ENCODE peak calls at places on chromosomes 1 and 21, in eight cellular contexts. One of them, this sample, is unnamed.

GRCh38 chr1:97740891-97741290 is 179.9 kb downstream of the DPYD start:
- DNase-seq in ovary: no peak
- DNase-seq in PC-9: no peak
- DNase-seq in heart left ventricle: no peak
- DNase-seq in WTC11: no peak
- DNase-seq in left lung: no peak
- DNase-seq in CD8-positive, alpha-beta T cell: no peak
- DNase-seq in foreskin fibroblast: no peak
- DNase-seq in this sample: no peak

GRCh38 chr1:243748706-243749283 is 101.2 kb downstream of the AKT3 start:
- DNase-seq in ovary: no peak
- DNase-seq in CD8-positive, alpha-beta T cell: no peak
- DNase-seq in WTC11: no peak
- DNase-seq in PC-9: peak; percentile 67
- DNase-seq in foreskin fibroblast: peak; percentile 86
- DNase-seq in heart left ventricle: no peak
- DNase-seq in left lung: no peak
- DNase-seq in this sample: no peak

GRCh38 chr1:200231787-200232222 is 178.0 kb downstream of the ZNF281 start:
- DNase-seq in PC-9: no peak
- DNase-seq in ovary: no peak
- DNase-seq in heart left ventricle: no peak
- DNase-seq in WTC11: no peak
- DNase-seq in left lung: no peak
- DNase-seq in CD8-positive, alpha-beta T cell: no peak
- DNase-seq in foreskin fibroblast: peak; percentile 48
- DNase-seq in this sample: no peak

GRCh38 chr1:38528600-38528999 is 331.0 kb downstream of the RRAGC start:
- DNase-seq in ovary: no peak
- DNase-seq in heart left ventricle: no peak
- DNase-seq in foreskin fibroblast: no peak
- DNase-seq in CD8-positive, alpha-beta T cell: no peak
- DNase-seq in PC-9: no peak
- DNase-seq in WTC11: no peak
- DNase-seq in left lung: no peak
- DNase-seq in this sample: no peak

GRCh38 chr21:36388835-36389234 is 3.6 kb downstream of the CHAF1B start:
- DNase-seq in foreskin fibroblast: peak; percentile 35
- DNase-seq in WTC11: peak; percentile 51
- DNase-seq in left lung: no peak
- DNase-seq in CD8-positive, alpha-beta T cell: no peak
- DNase-seq in PC-9: no peak
- DNase-seq in ovary: no peak
- DNase-seq in heart left ventricle: no peak
- DNase-seq in this sample: no peak

GRCh38 chr1:194366705-194367104 is 1180.3 kb upstream of the B3GALT2 start:
- DNase-seq in PC-9: no peak
- DNase-seq in foreskin fibroblast: peak; percentile 38
- DNase-seq in left lung: no peak
- DNase-seq in CD8-positive, alpha-beta T cell: no peak
- DNase-seq in ovary: no peak
- DNase-seq in heart left ventricle: no peak
- DNase-seq in WTC11: no peak
- DNase-seq in this sample: no peak

GRCh38 chr1:236534164-236534651 is 10.4 kb downstream of the LGALS8 start:
- DNase-seq in left lung: no peak
- DNase-seq in ovary: no peak
- DNase-seq in CD8-positive, alpha-beta T cell: no peak
- DNase-seq in heart left ventricle: no peak
- DNase-seq in PC-9: peak; percentile 74
- DNase-seq in WTC11: no peak
- DNase-seq in foreskin fibroblast: peak; percentile 77
- DNase-seq in this sample: no peak

GRCh38 chr1:2003564-2004131 is at the start of gene CFAP74:
- DNase-seq in ovary: no peak
- DNase-seq in foreskin fibroblast: peak; percentile 56
- DNase-seq in WTC11: peak; percentile 89
- DNase-seq in left lung: peak; percentile 80
- DNase-seq in PC-9: no peak
- DNase-seq in CD8-positive, alpha-beta T cell: no peak
- DNase-seq in heart left ventricle: no peak
- DNase-seq in this sample: peak; percentile 70

GRCh38 chr1:181102841-181103240 is 14.3 kb downstream of the IER5 start:
- DNase-seq in PC-9: no peak
- DNase-seq in WTC11: no peak
- DNase-seq in left lung: no peak
- DNase-seq in CD8-positive, alpha-beta T cell: no peak
- DNase-seq in foreskin fibroblast: no peak
- DNase-seq in ovary: no peak
- DNase-seq in heart left ventricle: no peak
- DNase-seq in this sample: no peak

GRCh38 chr1:24996983-24997893 is 67.2 kb upstream of the RUNX3 start:
- DNase-seq in heart left ventricle: no peak
- DNase-seq in PC-9: no peak
- DNase-seq in left lung: no peak
- DNase-seq in ovary: no peak
- DNase-seq in CD8-positive, alpha-beta T cell: peak; percentile 85
- DNase-seq in foreskin fibroblast: no peak
- DNase-seq in WTC11: no peak
- DNase-seq in this sample: no peak

GRCh38 chr1:225962440-225962975 is 21.5 kb upstream of the LEFTY2 start:
- DNase-seq in left lung: peak; percentile 86
- DNase-seq in ovary: no peak
- DNase-seq in heart left ventricle: peak; percentile 44
- DNase-seq in CD8-positive, alpha-beta T cell: peak; percentile 78
- DNase-seq in PC-9: no peak
- DNase-seq in WTC11: peak; percentile 91
- DNase-seq in foreskin fibroblast: peak; percentile 41
- DNase-seq in this sample: peak; percentile 56

GRCh38 chr1:8197493-8198282 is 120.2 kb upstream of the SLC45A1 start:
- DNase-seq in WTC11: no peak
- DNase-seq in left lung: peak; percentile 89
- DNase-seq in CD8-positive, alpha-beta T cell: no peak
- DNase-seq in PC-9: peak; percentile 85
- DNase-seq in heart left ventricle: no peak
- DNase-seq in foreskin fibroblast: peak; percentile 93
- DNase-seq in ovary: peak; percentile 76
- DNase-seq in this sample: no peak

GRCh38 chr1:94250341-94250740 is 13.0 kb upstream of the ARHGAP29 start:
- DNase-seq in WTC11: no peak
- DNase-seq in PC-9: peak; percentile 100
- DNase-seq in left lung: no peak
- DNase-seq in ovary: no peak
- DNase-seq in CD8-positive, alpha-beta T cell: no peak
- DNase-seq in heart left ventricle: no peak
- DNase-seq in foreskin fibroblast: no peak
- DNase-seq in this sample: peak; percentile 27

GRCh38 chr1:221462345-221462744 is 279.5 kb downstream of the DUSP10 start:
- DNase-seq in PC-9: no peak
- DNase-seq in CD8-positive, alpha-beta T cell: no peak
- DNase-seq in left lung: no peak
- DNase-seq in heart left ventricle: no peak
- DNase-seq in foreskin fibroblast: peak; percentile 45
- DNase-seq in WTC11: no peak
- DNase-seq in ovary: no peak
- DNase-seq in this sample: no peak

GRCh38 chr1:46451948-46452930 is 37.4 kb upstream of the DMBX1 start:
- DNase-seq in WTC11: no peak
- DNase-seq in CD8-positive, alpha-beta T cell: no peak
- DNase-seq in left lung: no peak
- DNase-seq in heart left ventricle: no peak
- DNase-seq in PC-9: no peak
- DNase-seq in foreskin fibroblast: no peak
- DNase-seq in ovary: no peak
- DNase-seq in this sample: no peak

GRCh38 chr1:147336290-147336689 is 93.8 kb downstream of the CHD1L start:
- DNase-seq in ovary: no peak
- DNase-seq in heart left ventricle: no peak
- DNase-seq in WTC11: no peak
- DNase-seq in left lung: no peak
- DNase-seq in CD8-positive, alpha-beta T cell: no peak
- DNase-seq in foreskin fibroblast: no peak
- DNase-seq in PC-9: no peak
- DNase-seq in this sample: no peak

GRCh38 chr21:30044447-30045064 is 104.8 kb upstream of the GRIK1 start:
- DNase-seq in PC-9: no peak
- DNase-seq in WTC11: no peak
- DNase-seq in foreskin fibroblast: peak; percentile 48
- DNase-seq in CD8-positive, alpha-beta T cell: no peak
- DNase-seq in left lung: no peak
- DNase-seq in heart left ventricle: no peak
- DNase-seq in ovary: no peak
- DNase-seq in this sample: peak; percentile 10

GRCh38 chr1:85344256-85344694 is 67.8 kb upstream of the BCL10 start:
- DNase-seq in PC-9: peak; percentile 47
- DNase-seq in WTC11: peak; percentile 71
- DNase-seq in CD8-positive, alpha-beta T cell: no peak
- DNase-seq in left lung: peak; percentile 73
- DNase-seq in ovary: no peak
- DNase-seq in heart left ventricle: no peak
- DNase-seq in foreskin fibroblast: peak; percentile 65
- DNase-seq in this sample: no peak

GRCh38 chr1:39391741-39392679 is 99.4 kb upstream of the BMP8A start:
- DNase-seq in PC-9: peak; percentile 72
- DNase-seq in heart left ventricle: peak; percentile 45
- DNase-seq in CD8-positive, alpha-beta T cell: no peak
- DNase-seq in left lung: no peak
- DNase-seq in foreskin fibroblast: peak; percentile 94
- DNase-seq in WTC11: no peak
- DNase-seq in ovary: no peak
- DNase-seq in this sample: no peak

GRCh38 chr21:41142051-41142795 is 25.7 kb upstream of the BACE2 start:
- DNase-seq in ovary: no peak
- DNase-seq in heart left ventricle: peak; percentile 28
- DNase-seq in foreskin fibroblast: no peak
- DNase-seq in CD8-positive, alpha-beta T cell: no peak
- DNase-seq in left lung: no peak
- DNase-seq in WTC11: no peak
- DNase-seq in PC-9: no peak
- DNase-seq in this sample: no peak

GRCh38 chr1:200856716-200857352 is 15.9 kb upstream of the GPR25 start:
- DNase-seq in CD8-positive, alpha-beta T cell: no peak
- DNase-seq in ovary: no peak
- DNase-seq in PC-9: no peak
- DNase-seq in left lung: no peak
- DNase-seq in foreskin fibroblast: peak; percentile 51
- DNase-seq in WTC11: no peak
- DNase-seq in heart left ventricle: no peak
- DNase-seq in this sample: no peak

DNA sequence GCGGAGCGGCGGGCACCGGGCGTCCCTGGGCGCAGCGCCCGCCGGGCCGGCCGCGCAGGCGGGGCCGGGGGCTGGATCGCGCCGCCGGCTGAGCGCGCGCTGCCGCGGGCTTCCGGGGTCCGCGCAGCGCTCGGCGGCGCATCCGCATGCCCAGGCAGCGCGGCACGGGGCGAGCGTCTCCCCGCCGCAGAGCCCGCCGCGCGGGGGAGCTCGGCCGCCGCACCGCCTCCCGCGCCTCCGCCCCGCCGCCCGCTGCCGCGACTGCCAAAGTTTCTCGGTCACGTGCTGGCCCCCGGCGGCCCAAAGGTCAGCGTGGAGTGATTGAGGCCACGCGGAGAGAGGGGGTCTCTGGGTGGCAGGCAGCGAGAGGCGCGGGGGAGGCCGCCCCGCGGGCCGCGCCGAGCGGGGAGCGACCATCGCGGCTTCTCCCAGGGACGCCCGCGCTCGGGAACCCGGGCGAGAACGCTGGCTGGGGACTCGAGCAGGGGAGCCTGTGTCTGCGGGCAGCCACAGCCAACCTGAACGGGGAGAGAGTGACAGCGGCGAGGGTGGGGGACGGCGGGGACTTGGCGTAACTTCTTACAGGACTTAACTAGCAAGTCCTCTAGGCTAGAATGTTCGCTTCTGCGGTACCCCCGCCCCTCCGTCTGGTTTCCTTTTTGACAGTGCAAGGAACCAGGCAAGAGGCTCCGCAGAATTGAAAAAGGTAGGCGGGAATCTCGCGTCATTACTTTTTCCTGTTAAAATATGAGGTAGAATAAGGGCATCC is at the start of gene ILDR2:
- DNase-seq in foreskin fibroblast: peak; percentile 52
- DNase-seq in PC-9: no peak
- DNase-seq in left lung: peak; percentile 86
- DNase-seq in ovary: peak; percentile 46
- DNase-seq in CD8-positive, alpha-beta T cell: peak; percentile 68
- DNase-seq in heart left ventricle: peak; percentile 51
- DNase-seq in WTC11: peak; percentile 68
- DNase-seq in this sample: peak; percentile 40
- TF ChIP-seq CTCF in foreskin fibroblast: no peak
- TF ChIP-seq CTCF in PC-9: no peak
- TF ChIP-seq CTCF in left lung: no peak
- TF ChIP-seq CTCF in ovary: no peak
- TF ChIP-seq CTCF in CD8-positive, alpha-beta T cell: no peak
- TF ChIP-seq CTCF in heart left ventricle: peak; percentile 34
- TF ChIP-seq CTCF in WTC11: no peak
- TF ChIP-seq CTCF in this sample: peak; percentile 29

GRCh38 chr1:12276225-12276624 is 46.4 kb downstream of the VPS13D start:
- DNase-seq in PC-9: no peak
- DNase-seq in left lung: no peak
- DNase-seq in WTC11: peak; percentile 62
- DNase-seq in ovary: no peak
- DNase-seq in CD8-positive, alpha-beta T cell: no peak
- DNase-seq in heart left ventricle: no peak
- DNase-seq in foreskin fibroblast: peak; percentile 63
- DNase-seq in this sample: no peak
- TF ChIP-seq CTCF in PC-9: no peak
- TF ChIP-seq CTCF in left lung: no peak
- TF ChIP-seq CTCF in WTC11: peak; percentile 60
- TF ChIP-seq CTCF in ovary: no peak
- TF ChIP-seq CTCF in CD8-positive, alpha-beta T cell: no peak
- TF ChIP-seq CTCF in heart left ventricle: peak; percentile 52
- TF ChIP-seq CTCF in foreskin fibroblast: peak; percentile 35
- TF ChIP-seq CTCF in this sample: peak; percentile 59

DNA sequence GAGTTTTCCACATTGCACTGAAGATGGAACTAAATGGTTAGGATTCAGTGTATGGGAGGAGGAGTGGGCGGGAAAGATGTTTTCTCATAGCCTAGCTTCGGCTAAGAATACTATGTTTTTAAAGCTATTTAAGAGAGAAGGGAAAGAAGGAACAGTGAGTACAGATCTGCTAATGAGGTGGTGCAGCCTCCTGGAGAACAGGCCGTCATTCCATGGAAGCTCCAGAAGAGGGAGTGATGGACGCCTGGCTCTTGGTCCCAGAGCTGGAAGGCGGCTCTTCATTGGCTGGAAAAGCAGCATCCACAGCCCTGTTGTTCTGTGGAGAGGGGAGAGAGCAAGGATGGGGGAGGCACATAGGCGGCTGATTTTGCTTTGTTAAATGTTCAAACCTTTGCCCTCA is 6.9 kb downstream of the CAMK1G start:
- DNase-seq in ovary: peak; percentile 45
- DNase-seq in heart left ventricle: no peak
- DNase-seq in left lung: no peak
- DNase-seq in WTC11: peak; percentile 54
- DNase-seq in PC-9: no peak
- DNase-seq in CD8-positive, alpha-beta T cell: no peak
- DNase-seq in foreskin fibroblast: peak; percentile 28
- DNase-seq in this sample: no peak
- TF ChIP-seq CTCF in ovary: no peak
- TF ChIP-seq CTCF in heart left ventricle: peak; percentile 58
- TF ChIP-seq CTCF in left lung: no peak
- TF ChIP-seq CTCF in WTC11: no peak
- TF ChIP-seq CTCF in PC-9: peak; percentile 58
- TF ChIP-seq CTCF in CD8-positive, alpha-beta T cell: no peak
- TF ChIP-seq CTCF in foreskin fibroblast: peak; percentile 21
- TF ChIP-seq CTCF in this sample: peak; percentile 45

GRCh38 chr1:11248169-11248568 is 14.2 kb downstream of the MTOR start:
- DNase-seq in foreskin fibroblast: no peak
- DNase-seq in ovary: no peak
- DNase-seq in left lung: no peak
- DNase-seq in CD8-positive, alpha-beta T cell: no peak
- DNase-seq in WTC11: no peak
- DNase-seq in PC-9: no peak
- DNase-seq in heart left ventricle: no peak
- DNase-seq in this sample: no peak
- TF ChIP-seq CTCF in foreskin fibroblast: no peak
- TF ChIP-seq CTCF in ovary: no peak
- TF ChIP-seq CTCF in left lung: no peak
- TF ChIP-seq CTCF in CD8-positive, alpha-beta T cell: no peak
- TF ChIP-seq CTCF in WTC11: no peak
- TF ChIP-seq CTCF in PC-9: no peak
- TF ChIP-seq CTCF in heart left ventricle: no peak
- TF ChIP-seq CTCF in this sample: no peak